ENCODE peak calls at places on chromosomes 2 and 18, in eight cellular contexts. H is NCI-H510A treated with DMSO at 0.1 percent for 48 hours; J is NCI-H1105 treated with DMSO at 0.1 percent for 48 hours; A is activated naive CD4-positive, alpha-beta T cell treated with anti-CD3 and anti-CD28 coated beads, Interleukin-2, amount 10 ng/mL, durations not matched to agents 7 days and 5 days; I is naive thymus-derived CD8-positive, alpha-beta T cell; U is neuronal stem cell; M is posterior cingulate gyrus; B is RPMI7951. V is an unnamed sample.
A peak's percentile ranks its signal among the peaks of the same experiment; 100 is the strongest.

GRCh38 chr2:238703436-238703835 is 144.4 kb upstream of the TWIST2 start:
- DNase-seq in H (no peak), J (no peak), A (no peak), I (no peak), U (no peak), M (no peak), B (no peak), V (no peak)

GRCh38 chr18:76463358-76463757 is 31.7 kb downstream of the ZNF516 start:
- DNase-seq in H (no peak), J (no peak), A (no peak), I (no peak), U (no peak), M (no peak), B (no peak), V (no peak)

GRCh38 chr2:113734187-113734586 is 22.3 kb downstream of the SLC35F5 start:
- DNase-seq in H (no peak), J (no peak), A (no peak), I (no peak), U (no peak), M (no peak), B (no peak), V (no peak)

GRCh38 chr2:175931751-175932295 is 70.2 kb downstream of the LNPK start:
- DNase-seq in H (no peak), J (no peak), A (no peak), I (no peak), U (no peak), M (no peak), B (no peak), V (peak; percentile 46)

GRCh38 chr2:14656146-14656545 is 23.6 kb downstream of the LRATD1 start:
- DNase-seq in H (no peak), J (no peak), A (no peak), I (no peak), U (no peak), M (no peak), B (no peak), V (no peak)

GRCh38 chr18:48940854-48941531 is 9.8 kb downstream of the SMAD7 start:
- DNase-seq in H (no peak), J (no peak), A (peak; percentile 92), I (peak; percentile 98), U (no peak), M (no peak), B (peak; percentile 47), V (no peak)

GRCh38 chr2:229179598-229179997 is 91.5 kb downstream of the PID1 start:
- DNase-seq in H (no peak), J (no peak), A (no peak), I (no peak), U (no peak), M (no peak), B (no peak), V (no peak)

GRCh38 chr2:96329416-96329815 is 4.3 kb downstream of the ITPRIPL1 start:
- DNase-seq in H (no peak), J (peak; percentile 61), A (no peak), I (no peak), U (no peak), M (no peak), B (peak; percentile 79), V (peak; percentile 89)

GRCh38 chr18:51068111-51068510 is 38.1 kb downstream of the SMAD4 start:
- DNase-seq in H (no peak), J (no peak), A (no peak), I (no peak), U (no peak), M (no peak), B (no peak), V (peak; percentile 72)

GRCh38 chr2:166411473-166412230 is 35.9 kb upstream of the SCN9A start:
- DNase-seq in H (no peak), J (no peak), A (no peak), I (no peak), U (no peak), M (no peak), B (peak; percentile 39), V (peak; percentile 66)

GRCh38 chr2:11553661-11554429 is 20.0 kb downstream of the GREB1 start:
- DNase-seq in H (no peak), J (no peak), A (no peak), I (no peak), U (no peak), M (no peak), B (peak; percentile 87), V (peak; percentile 90)

GRCh38 chr18:58407649-58408407 is 221.1 kb downstream of the ALPK2 start:
- DNase-seq in H (no peak), J (no peak), A (no peak), I (no peak), U (no peak), M (no peak), B (no peak), V (no peak)

GRCh38 chr2:128690431-128690830 is 371.8 kb upstream of the HS6ST1 start:
- DNase-seq in H (no peak), J (no peak), A (no peak), I (no peak), U (no peak), M (no peak), B (no peak), V (no peak)

GRCh38 chr2:88181511-88181910 is 11.4 kb downstream of the THNSL2 start:
- DNase-seq in H (no peak), J (no peak), A (no peak), I (no peak), U (no peak), M (no peak), B (peak; percentile 52), V (no peak)

GRCh38 chr2:129319422-129319717 is 660.1 kb upstream of the RAB6C start:
- DNase-seq in H (no peak), J (no peak), A (no peak), I (no peak), U (no peak), M (no peak), B (peak; percentile 15), V (no peak)

GRCh38 chr18:39742015-39742466 is 2176.4 kb upstream of the CELF4 start:
- DNase-seq in H (peak; percentile 95), J (peak; percentile 99), A (no peak), I (no peak), U (no peak), M (no peak), B (no peak), V (peak; percentile 73)

GRCh38 chr2:101596346-101596745 is 101.2 kb upstream of the MAP4K4 start:
- DNase-seq in H (no peak), J (no peak), A (no peak), I (no peak), U (no peak), M (no peak), B (peak; percentile 61), V (peak; percentile 68)

GRCh38 chr2:11681722-11682589 is 12.0 kb upstream of the NTSR2 start:
- DNase-seq in H (peak; percentile 83), J (peak; percentile 18), A (peak; percentile 76), I (no peak), U (peak; percentile 50), M (no peak), B (no peak), V (peak; percentile 11)

GRCh38 chr18:8491516-8491915 is 117.7 kb upstream of the RAB12 start:
- DNase-seq in H (no peak), J (no peak), A (no peak), I (no peak), U (no peak), M (no peak), B (no peak), V (no peak)

GRCh38 chr2:46229134-46230063 is 67.8 kb upstream of the EPAS1 start:
- DNase-seq in H (no peak), J (no peak), A (no peak), I (no peak), U (peak; percentile 9), M (no peak), B (peak; percentile 60), V (peak; percentile 50)

GRCh38 chr2:67733517-67733916 is 329.3 kb downstream of the C1D start:
- DNase-seq in H (peak; percentile 0), J (no peak), A (peak; percentile 23), I (no peak), U (no peak), M (no peak), B (peak; percentile 68), V (peak; percentile 27)

GRCh38 chr2:143615617-143616016 is 486.4 kb downstream of the ARHGAP15 start:
- DNase-seq in H (no peak), J (no peak), A (no peak), I (no peak), U (no peak), M (no peak), B (peak; percentile 45), V (no peak)

GRCh38 chr2:160051374-160051800 is 11.0 kb downstream of the PLA2R1 start:
- DNase-seq in H (no peak), J (no peak), A (no peak), I (no peak), U (no peak), M (no peak), B (no peak), V (no peak)